ENCODE peak calls at places on chromosomes 1 and 21, in ten cellular contexts. T is smooth muscle cell of the brain vasculature; D is aorta; R is occipital lobe; L is stimulated activated CD4-positive, alpha-beta T cell treated with anti-CD3 and anti-CD28 coated beads, Interleukin-2, amount 100 ng/mL, for 48 hours; Z is activated naive CD8-positive, alpha-beta T cell treated with anti-CD3 and anti-CD28 coated beads, Interleukin-2, amount 50 U/mL, for 24 hours; K is NCI-H345; O is GM04504; J is fibroblast of lung; E is hepatic stellate cell. S is an unnamed sample.

GRCh38 chr21:42779431-42779861 is 99.9 kb downstream of the WDR4 start:
- DNase-seq in T (no peak), D (no peak), R (no peak), L (no peak), Z (no peak), K (no peak), O (no peak), J (no peak), E (no peak), S (no peak)

GRCh38 chr1:232923739-232924386 is 26.5 kb upstream of the NTPCR start:
- DNase-seq in T (no peak), D (no peak), R (no peak), L (peak; percentile 43), Z (peak; percentile 47), K (no peak), O (peak; percentile 52), J (peak; percentile 88), E (no peak), S (no peak)

GRCh38 chr1:200242379-200243041 is 167.3 kb downstream of the ZNF281 start:
- DNase-seq in T (no peak), D (no peak), R (no peak), L (no peak), Z (no peak), K (peak; percentile 85), O (no peak), J (peak; percentile 17), E (no peak), S (peak; percentile 49)

GRCh38 chr1:22930235-22930912 is 42.3 kb downstream of the LACTBL1 start:
- DNase-seq in T (peak; percentile 12), D (peak; percentile 76), R (no peak), L (peak; percentile 28), Z (peak; percentile 47), K (peak; percentile 40), O (peak; percentile 9), J (peak; percentile 8), E (peak; percentile 79), S (peak; percentile 91)

GRCh38 chr1:4778056-4778455 is 123.6 kb downstream of the AJAP1 start:
- DNase-seq in T (no peak), D (no peak), R (no peak), L (no peak), Z (no peak), K (peak; percentile 28), O (no peak), J (no peak), E (no peak), S (peak; percentile 52)

GRCh38 chr1:172833956-172834355 is 175.1 kb downstream of the FASLG start:
- DNase-seq in T (no peak), D (no peak), R (no peak), L (no peak), Z (no peak), K (no peak), O (no peak), J (no peak), E (no peak), S (no peak)

GRCh38 chr1:31617917-31618746 is 643 bp downstream of the HCRTR1 start:
- DNase-seq in T (no peak), D (peak; percentile 87), R (no peak), L (peak; percentile 50), Z (peak; percentile 59), K (peak; percentile 46), O (no peak), J (peak; percentile 26), E (peak; percentile 71), S (peak; percentile 90)

GRCh38 chr1:8026976-8027747 is 1.1 kb upstream of the ERRFI1 start:
- DNase-seq in T (no peak), D (peak; percentile 86), R (no peak), L (no peak), Z (no peak), K (no peak), O (no peak), J (peak; percentile 53), E (peak; percentile 47), S (peak; percentile 48)

GRCh38 chr1:221692643-221693042 is 49.2 kb downstream of the DUSP10 start:
- DNase-seq in T (no peak), D (no peak), R (no peak), L (no peak), Z (no peak), K (no peak), O (no peak), J (no peak), E (no peak), S (no peak)

GRCh38 chr1:92317836-92318493 is 19.1 kb downstream of the RPAP2 start:
- DNase-seq in T (no peak), D (no peak), R (no peak), L (no peak), Z (no peak), K (no peak), O (no peak), J (no peak), E (no peak), S (no peak)

GRCh38 chr1:94081566-94082344 is 39.2 kb downstream of the ABCA4 start:
- DNase-seq in T (no peak), D (no peak), R (no peak), L (no peak), Z (no peak), K (no peak), O (peak; percentile 91), J (peak; percentile 67), E (no peak), S (no peak)

GRCh38 chr1:20578721-20579380 is 10.0 kb upstream of the CDA start:
- DNase-seq in T (no peak), D (no peak), R (no peak), L (no peak), Z (no peak), K (no peak), O (no peak), J (peak; percentile 70), E (no peak), S (no peak)

GRCh38 chr21:16186742-16187141 is 457.0 kb downstream of the USP25 start:
- DNase-seq in T (no peak), D (no peak), R (no peak), L (no peak), Z (no peak), K (no peak), O (no peak), J (peak; percentile 41), E (peak; percentile 7), S (no peak)

GRCh38 chr1:178450871-178451270 is 45.9 kb downstream of the CLEC20A start:
- DNase-seq in T (no peak), D (no peak), R (no peak), L (no peak), Z (no peak), K (no peak), O (no peak), J (no peak), E (no peak), S (no peak)

GRCh38 chr1:23556661-23557470 is 2.4 kb downstream of the ID3 start:
- DNase-seq in T (no peak), D (no peak), R (no peak), L (no peak), Z (no peak), K (no peak), O (no peak), J (peak; percentile 74), E (no peak), S (peak; percentile 25)

GRCh38 chr21:46144464-46145070 is 10.8 kb downstream of the FTCD start:
- DNase-seq in T (no peak), D (no peak), R (no peak), L (no peak), Z (peak; percentile 16), K (peak; percentile 24), O (no peak), J (no peak), E (no peak), S (no peak)

GRCh38 chr1:150567717-150568561 is 11.5 kb downstream of the MCL1 start:
- DNase-seq in T (peak; percentile 96), D (peak; percentile 93), R (peak; percentile 43), L (peak; percentile 41), Z (peak; percentile 61), K (peak; percentile 57), O (peak; percentile 97), J (peak; percentile 97), E (peak; percentile 79), S (peak; percentile 93)

GRCh38 chr1:55893155-55893554 is 678.0 kb upstream of the USP24 start:
- DNase-seq in T (no peak), D (no peak), R (no peak), L (no peak), Z (no peak), K (no peak), O (no peak), J (peak; percentile 68), E (no peak), S (peak; percentile 30)

GRCh38 chr1:42168798-42169197 is 4.3 kb upstream of the GUCA2A start:
- DNase-seq in T (no peak), D (no peak), R (no peak), L (no peak), Z (no peak), K (peak; percentile 88), O (no peak), J (no peak), E (no peak), S (no peak)

GRCh38 chr1:103256490-103256889 is 148.2 kb upstream of the COL11A1 start:
- DNase-seq in T (no peak), D (no peak), R (no peak), L (no peak), Z (no peak), K (no peak), O (no peak), J (peak; percentile 81), E (no peak), S (no peak)

GRCh38 chr1:207944571-207944970 is 33.6 kb upstream of the CD34 start:
- DNase-seq in T (no peak), D (no peak), R (no peak), L (no peak), Z (no peak), K (no peak), O (peak; percentile 22), J (peak; percentile 68), E (no peak), S (no peak)

GRCh38 chr1:42239041-42239440 is 74.5 kb upstream of the GUCA2A start:
- DNase-seq in T (no peak), D (no peak), R (no peak), L (no peak), Z (no peak), K (no peak), O (no peak), J (no peak), E (no peak), S (no peak)

GRCh38 chr1:2504224-2504948 is 22.0 kb downstream of the PANK4 start:
- DNase-seq in T (no peak), D (no peak), R (no peak), L (no peak), Z (no peak), K (no peak), O (no peak), J (no peak), E (peak; percentile 60), S (no peak)

GRCh38 chr1:1349256-1350012 is at the start of gene DVL1:
- DNase-seq in T (no peak), D (peak; percentile 92), R (peak; percentile 63), L (peak; percentile 76), Z (peak; percentile 78), K (peak; percentile 80), O (peak; percentile 58), J (peak; percentile 62), E (peak; percentile 82), S (peak; percentile 91)

GRCh38 chr1:204251926-204252689 is 38.3 kb upstream of the GOLT1A start:
- DNase-seq in T (no peak), D (peak; percentile 60), R (no peak), L (no peak), Z (no peak), K (no peak), O (no peak), J (no peak), E (no peak), S (no peak)

GRCh38 chr1:60419023-60419422 is 345.5 kb upstream of the C1orf87 start:
- DNase-seq in T (no peak), D (no peak), R (no peak), L (no peak), Z (no peak), K (no peak), O (no peak), J (no peak), E (no peak), S (no peak)

GRCh38 chr1:30362603-30362990 is 360.8 kb downstream of the MATN1 start:
- DNase-seq in T (no peak), D (no peak), R (no peak), L (no peak), Z (no peak), K (no peak), O (no peak), J (no peak), E (no peak), S (no peak)

GRCh38 chr1:71046891-71047634 is 553 bp downstream of the PTGER3 start:
- DNase-seq in T (no peak), D (peak; percentile 78), R (no peak), L (no peak), Z (peak; percentile 16), K (peak; percentile 38), O (no peak), J (no peak), E (peak; percentile 26), S (peak; percentile 6)